ENCODE peak calls at places on chromosomes 3 and 15, in nine cellular contexts. T is tibial nerve, F is pancreas, P is lung, B is fibroblast of lung, S is nephron progenitor cell, G is H9, V is BE2C, A is adrenal gland. X is an unnamed sample.

GRCh38 chr3:6929918-6930317 is 69.0 kb downstream of the GRM7 start:
- DNase-seq in B (no peak), T (no peak), P (no peak), A (no peak), G (no peak), V (no peak), F (no peak), S (no peak), X (no peak)

GRCh38 chr3:88038561-88038960 is 20.2 kb downstream of the CGGBP1 start:
- DNase-seq in F (no peak), G (no peak), T (no peak), B (no peak), S (no peak), P (no peak), V (no peak), A (no peak), X (no peak)

GRCh38 chr3:114760679-114761078 is 386.4 kb downstream of the ZBTB20 start:
- DNase-seq in P (no peak), V (no peak), G (no peak), F (no peak), A (no peak), S (no peak), B (no peak), T (no peak), X (no peak)

GRCh38 chr3:183857863-183858262 is 26.8 kb downstream of the PARL start:
- DNase-seq in V (no peak), G (no peak), P (no peak), F (no peak), B (no peak), T (no peak), A (no peak), S (no peak), X (no peak)

GRCh38 chr3:30353711-30354467 is 252.5 kb upstream of the TGFBR2 start:
- DNase-seq in P (no peak), A (no peak), F (no peak), S (no peak), T (no peak), G (no peak), B (no peak), V (no peak), X (no peak)

GRCh38 chr15:78063966-78064365 is 13.5 kb downstream of the TBC1D2B start:
- DNase-seq in P (no peak), S (no peak), T (no peak), G (no peak), B (peak; percentile 91), A (peak; percentile 59), V (no peak), F (no peak), X (no peak)

GRCh38 chr3:157888040-157888439 is 218.2 kb downstream of the SHOX2 start:
- DNase-seq in S (no peak), P (no peak), T (no peak), A (no peak), F (no peak), G (no peak), V (no peak), B (no peak), X (no peak)

GRCh38 chr3:126109860-126110235 is 25.9 kb upstream of the SLC41A3 start:
- DNase-seq in B (no peak), V (no peak), A (peak; percentile 46), F (no peak), P (no peak), G (no peak), S (no peak), T (no peak), X (peak; percentile 90)

GRCh38 chr15:28019594-28020320 is 79.4 kb downstream of the OCA2 start:
- DNase-seq in T (no peak), V (no peak), G (peak; percentile 47), P (no peak), B (no peak), F (no peak), A (no peak), S (peak; percentile 36), X (peak; percentile 82)

GRCh38 chr3:18007980-18008379 is 265.5 kb upstream of the TBC1D5 start:
- DNase-seq in A (no peak), B (no peak), T (no peak), F (no peak), S (no peak), V (no peak), P (no peak), G (no peak), X (no peak)

GRCh38 chr15:97235285-97235985 is 725.1 kb upstream of the ARRDC4 start:
- DNase-seq in B (peak; percentile 75), S (peak; percentile 74), P (peak; percentile 56), V (peak; percentile 48), A (peak; percentile 80), F (peak; percentile 65), T (peak; percentile 40), G (peak; percentile 52), X (peak; percentile 92)

GRCh38 chr3:159762981-159763465 is 225.6 kb upstream of the IL12A start:
- DNase-seq in P (peak; percentile 64), A (peak; percentile 82), T (no peak), S (peak; percentile 55), F (peak; percentile 62), V (peak; percentile 42), B (peak; percentile 77), G (peak; percentile 68), X (no peak)

GRCh38 chr3:117217355-117217754 is 507.8 kb downstream of the TUSC7 start:
- DNase-seq in V (peak; percentile 29), A (no peak), B (peak; percentile 62), S (no peak), G (no peak), P (no peak), T (no peak), F (no peak), X (no peak)

GRCh38 chr15:66708389-66708788 is 6.4 kb downstream of the SMAD6 start:
- DNase-seq in A (no peak), S (no peak), B (no peak), T (no peak), G (no peak), P (no peak), V (no peak), F (no peak), X (no peak)

GRCh38 chr15:59244337-59244736 is 37.7 kb downstream of the LDHAL6B start:
- DNase-seq in G (no peak), T (no peak), F (no peak), V (no peak), S (no peak), B (no peak), P (no peak), A (no peak), X (no peak)

GRCh38 chr3:43892535-43892934 is 201.8 kb downstream of the ABHD5 start:
- DNase-seq in A (no peak), P (no peak), S (peak; percentile 20), B (no peak), G (no peak), F (no peak), V (no peak), T (no peak), X (no peak)

GRCh38 chr15:42110367-42110766 is 16.0 kb upstream of the PLA2G4D start:
- DNase-seq in A (no peak), P (no peak), T (no peak), B (no peak), S (no peak), V (no peak), G (no peak), F (no peak), X (no peak)

GRCh38 chr15:101409621-101410020 is 79.9 kb downstream of the PCSK6 start:
- DNase-seq in F (no peak), S (no peak), G (no peak), B (no peak), V (no peak), P (no peak), A (no peak), T (no peak), X (no peak)

GRCh38 chr15:51366911-51367310 is 25.5 kb downstream of the GLDN start:
- DNase-seq in T (no peak), G (no peak), P (peak; percentile 75), S (no peak), F (no peak), V (no peak), A (no peak), B (peak; percentile 84), X (no peak)
- TF ChIP-seq CTCF in T (no peak), G (no peak), P (no peak), S (no peak), F (no peak), V (no peak), A (no peak), B (no peak), X (no peak)

GRCh38 chr15:62244762-62245161 is 79.7 kb upstream of the C2CD4B start:
- DNase-seq in T (no peak), B (no peak), V (no peak), G (peak; percentile 49), F (peak; percentile 71), P (no peak), A (no peak), S (no peak), X (no peak)
- TF ChIP-seq CTCF in T (no peak), B (no peak), V (no peak), G (peak; percentile 38), F (no peak), P (no peak), A (no peak), S (no peak), X (no peak)

DNA sequence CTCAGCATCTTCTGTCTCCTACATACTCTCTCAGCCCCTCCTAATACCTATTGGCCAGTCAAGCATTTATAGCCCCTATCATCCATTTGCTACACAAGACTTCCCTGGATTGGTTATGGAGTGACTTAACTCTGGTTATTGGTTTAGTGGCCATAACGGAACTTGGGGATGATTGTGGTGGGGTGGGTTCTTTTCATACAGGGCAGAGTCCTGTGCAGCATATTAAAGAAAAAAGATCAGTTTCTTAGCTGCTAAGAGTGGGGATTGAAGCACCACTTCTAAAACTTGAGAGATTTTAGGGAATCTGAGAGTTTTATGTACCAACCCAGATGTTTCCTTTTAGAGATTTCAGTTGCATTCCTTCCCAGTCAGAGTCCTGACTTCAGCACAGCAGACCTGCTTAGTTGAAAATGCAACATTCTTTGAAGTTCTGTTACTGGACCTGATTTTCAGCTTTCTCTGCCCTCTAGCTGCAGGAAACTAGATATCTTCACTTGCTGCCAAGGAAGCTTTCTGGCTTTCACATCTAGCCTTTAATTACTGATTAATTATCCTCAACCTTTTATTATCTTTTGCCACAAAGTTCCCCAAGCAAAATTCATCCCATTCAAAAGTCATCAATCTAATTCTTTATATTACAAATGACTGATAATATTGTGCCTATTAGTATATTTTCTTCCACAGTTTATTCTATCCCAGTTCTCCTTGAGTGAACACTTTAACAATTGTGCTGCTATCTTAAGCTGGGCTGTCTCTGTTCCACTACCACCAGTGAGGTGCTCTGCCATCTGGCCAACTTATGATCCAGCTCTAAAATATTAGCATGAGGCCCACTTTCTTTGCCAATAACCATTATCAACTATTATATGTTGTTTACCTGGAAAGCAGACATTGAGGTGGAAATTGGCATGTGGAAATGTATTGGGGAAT is 906.0 kb upstream of the ALCAM start:
- DNase-seq in B (peak; percentile 48), P (no peak), S (no peak), A (no peak), G (peak; percentile 39), V (no peak), F (no peak), T (no peak), X (no peak)
- TF ChIP-seq CTCF in B (peak; percentile 24), P (no peak), S (peak; percentile 25), A (no peak), G (peak; percentile 69), V (peak; percentile 65), F (no peak), T (peak; percentile 36), X (no peak)

GRCh38 chr3:147415819-147416218 is 6.7 kb downstream of the ZIC1 start:
- DNase-seq in A (no peak), B (no peak), F (no peak), S (no peak), G (no peak), V (no peak), T (no peak), P (no peak), X (no peak)
- TF ChIP-seq CTCF in A (no peak), B (no peak), F (no peak), S (no peak), G (no peak), V (no peak), T (no peak), P (no peak), X (no peak)

GRCh38 chr3:58731673-58732072 is 65.1 kb upstream of the FAM3D start:
- DNase-seq in B (no peak), G (no peak), S (no peak), T (no peak), V (no peak), F (no peak), A (no peak), P (no peak), X (no peak)
- TF ChIP-seq CTCF in B (no peak), G (no peak), S (no peak), T (no peak), V (no peak), F (no peak), A (no peak), P (no peak), X (no peak)

X was measured in esophagus muscularis mucosa.